ENCODE peak calls at places on chromosomes 13 and 19, in ten cellular contexts. S is NCI-H2029; R is brain microvascular endothelial cell; N is Calu3; U is stimulated activated naive CD4-positive, alpha-beta T cell; W is non-pigmented ciliary epithelial cell; K is substantia nigra; L is OCI-LY7; I is gastrocnemius medialis; E is stimulated activated CD8-positive, alpha-beta memory T cell treated with anti-CD3 and anti-CD28 coated beads, Interleukin-7, amount 100 ng/mL, for 1 hour. C is an unnamed sample.

GRCh38 chr13:50529154-50529882 is 314.2 kb downstream of the DLEU7 start:
- DNase-seq in S (no peak), R (peak), N (peak), U (no peak), W (peak), K (no peak), L (no peak), I (peak), E (no peak), C (no peak)

GRCh38 chr13:98199480-98199879 is 22.4 kb upstream of the RNF113B start:
- DNase-seq in S (peak), R (no peak), N (no peak), U (no peak), W (no peak), K (no peak), L (no peak), I (no peak), E (no peak), C (no peak)

GRCh38 chr19:35461050-35461449 is 13.0 kb downstream of the FFAR2 start:
- DNase-seq in S (no peak), R (no peak), N (no peak), U (no peak), W (no peak), K (no peak), L (no peak), I (no peak), E (no peak), C (no peak)

GRCh38 chr19:15288146-15288963 is 44.0 kb downstream of the BRD4 start:
- DNase-seq in S (peak), R (no peak), N (no peak), U (no peak), W (no peak), K (peak), L (peak), I (no peak), E (no peak), C (no peak)

GRCh38 chr19:35274323-35274722 is 5.6 kb downstream of the USF2 start:
- DNase-seq in S (no peak), R (no peak), N (no peak), U (no peak), W (no peak), K (no peak), L (no peak), I (no peak), E (no peak), C (no peak)

GRCh38 chr13:65914707-65915106 is 1315.4 kb downstream of the PCDH9 start:
- DNase-seq in S (no peak), R (peak), N (no peak), U (no peak), W (peak), K (no peak), L (no peak), I (no peak), E (no peak), C (no peak)

GRCh38 chr13:27868639-27869435 is 51.0 kb upstream of the PDX1 start:
- DNase-seq in S (no peak), R (peak), N (peak), U (no peak), W (no peak), K (no peak), L (peak), I (no peak), E (no peak), C (no peak)

GRCh38 chr13:44048326-44048725 is 168.6 kb downstream of the LACC1 start:
- DNase-seq in S (no peak), R (no peak), N (no peak), U (no peak), W (no peak), K (no peak), L (no peak), I (no peak), E (no peak), C (no peak)

GRCh38 chr19:480016-480855 is 16.1 kb upstream of the MADCAM1 start:
- DNase-seq in S (peak), R (peak), N (peak), U (peak), W (no peak), K (peak), L (no peak), I (no peak), E (no peak), C (peak)

GRCh38 chr13:97849305-97849704 is 104.2 kb upstream of the IPO5 start:
- DNase-seq in S (peak), R (no peak), N (no peak), U (no peak), W (no peak), K (no peak), L (peak), I (no peak), E (no peak), C (no peak)

GRCh38 chr19:15454371-15454800 is 4.6 kb upstream of the WIZ start:
- DNase-seq in S (no peak), R (no peak), N (peak), U (no peak), W (no peak), K (no peak), L (no peak), I (no peak), E (no peak), C (no peak)

GRCh38 chr13:94182185-94182761 is 297.2 kb downstream of the DCT start:
- DNase-seq in S (no peak), R (no peak), N (no peak), U (no peak), W (no peak), K (no peak), L (no peak), I (no peak), E (no peak), C (no peak)

GRCh38 chr19:52648336-52648990 is 10.3 kb upstream of the ZNF83 start:
- DNase-seq in S (no peak), R (peak), N (no peak), U (no peak), W (peak), K (no peak), L (no peak), I (no peak), E (no peak), C (no peak)

GRCh38 chr13:114089751-114090400 is 42.5 kb downstream of the RASA3 start:
- DNase-seq in S (no peak), R (no peak), N (no peak), U (no peak), W (no peak), K (no peak), L (no peak), I (no peak), E (no peak), C (no peak)

GRCh38 chr19:23673132-23673531 is 13.9 kb downstream of the ZNF675 start:
- DNase-seq in S (no peak), R (no peak), N (no peak), U (no peak), W (no peak), K (no peak), L (peak), I (no peak), E (no peak), C (no peak)

GRCh38 chr19:30344446-30345425 is 27.4 kb upstream of the ZNF536 start:
- DNase-seq in S (no peak), R (no peak), N (no peak), U (no peak), W (no peak), K (no peak), L (no peak), I (no peak), E (no peak), C (no peak)

GRCh38 chr19:51690359-51691121 is 2.6 kb upstream of the SPACA6 start:
- DNase-seq in S (no peak), R (peak), N (peak), U (peak), W (no peak), K (peak), L (peak), I (no peak), E (no peak), C (peak)

GRCh38 chr13:109389456-109389855 is 396.9 kb downstream of the IRS2 start:
- DNase-seq in S (no peak), R (no peak), N (no peak), U (no peak), W (no peak), K (no peak), L (no peak), I (no peak), E (no peak), C (no peak)

GRCh38 chr13:40146063-40146462 is 490.6 kb downstream of the COG6 start:
- DNase-seq in S (no peak), R (no peak), N (no peak), U (no peak), W (no peak), K (no peak), L (peak), I (no peak), E (no peak), C (no peak)

GRCh38 chr19:12721656-12722565 is 1.8 kb downstream of the TNPO2 start:
- DNase-seq in S (peak), R (peak), N (peak), U (peak), W (no peak), K (peak), L (peak), I (peak), E (no peak), C (peak)

GRCh38 chr19:13463296-13463695 is 43.0 kb downstream of the CACNA1A start:
- DNase-seq in S (no peak), R (no peak), N (peak), U (no peak), W (no peak), K (no peak), L (peak), I (no peak), E (no peak), C (no peak)

GRCh38 chr19:40392894-40393517 is 3.0 kb upstream of the HIPK4 start:
- DNase-seq in S (no peak), R (no peak), N (peak), U (no peak), W (no peak), K (no peak), L (peak), I (no peak), E (no peak), C (no peak)

GRCh38 chr13:95226476-95226875 is 74.8 kb downstream of the ABCC4 start:
- DNase-seq in S (no peak), R (no peak), N (no peak), U (no peak), W (no peak), K (no peak), L (no peak), I (no peak), E (no peak), C (no peak)

GRCh38 chr19:18440421-18440877 is 2.5 kb upstream of the ISYNA1 start:
- DNase-seq in S (no peak), R (no peak), N (peak), U (no peak), W (no peak), K (no peak), L (peak), I (no peak), E (no peak), C (no peak)

GRCh38 chr13:25306671-25307464 is 5.4 kb downstream of the NUP58 start:
- DNase-seq in S (no peak), R (no peak), N (no peak), U (no peak), W (no peak), K (no peak), L (no peak), I (no peak), E (no peak), C (no peak)

GRCh38 chr19:15358918-15359317 is 20.7 kb downstream of the AKAP8 start:
- DNase-seq in S (no peak), R (no peak), N (no peak), U (no peak), W (no peak), K (no peak), L (no peak), I (no peak), E (no peak), C (no peak)

GRCh38 chr19:48283908-48284307 is 14.0 kb downstream of the ZNF114 start:
- DNase-seq in S (no peak), R (peak), N (no peak), U (no peak), W (peak), K (no peak), L (no peak), I (no peak), E (no peak), C (no peak)

GRCh38 chr13:94028234-94029145 is 451.0 kb downstream of the DCT start:
- DNase-seq in S (no peak), R (no peak), N (no peak), U (no peak), W (no peak), K (no peak), L (no peak), I (no peak), E (no peak), C (no peak)

GRCh38 chr13:31998131-31998530 is 33.4 kb upstream of the FRY start:
- DNase-seq in S (peak), R (no peak), N (peak), U (no peak), W (no peak), K (no peak), L (no peak), I (no peak), E (no peak), C (no peak)

GRCh38 chr13:73945871-73946270 is 188.3 kb downstream of the KLF12 start:
- DNase-seq in S (no peak), R (no peak), N (no peak), U (no peak), W (no peak), K (no peak), L (no peak), I (peak), E (no peak), C (no peak)

GRCh38 chr19:48511800-48512503 is at the start of gene LMTK3:
- DNase-seq in S (peak), R (no peak), N (no peak), U (peak), W (no peak), K (peak), L (peak), I (no peak), E (peak), C (peak)

GRCh38 chr19:14471436-14472187 is 3.5 kb downstream of the PTGER1 start:
- DNase-seq in S (no peak), R (no peak), N (no peak), U (no peak), W (no peak), K (no peak), L (no peak), I (no peak), E (no peak), C (no peak)

GRCh38 chr13:101416181-101417042 is at the start of gene NALCN:
- DNase-seq in S (no peak), R (no peak), N (peak), U (no peak), W (no peak), K (no peak), L (no peak), I (no peak), E (no peak), C (no peak)

GRCh38 chr13:22569830-22570229 is 610.9 kb upstream of the SGCG start:
- DNase-seq in S (no peak), R (no peak), N (no peak), U (no peak), W (no peak), K (no peak), L (no peak), I (no peak), E (no peak), C (no peak)

GRCh38 chr19:23415561-23416191 is 20.4 kb upstream of the ZNF91 start:
- DNase-seq in S (peak), R (no peak), N (no peak), U (no peak), W (no peak), K (no peak), L (no peak), I (no peak), E (no peak), C (no peak)

GRCh38 chr19:5123646-5124045 is 154.7 kb downstream of the KDM4B start:
- DNase-seq in S (no peak), R (no peak), N (no peak), U (no peak), W (no peak), K (no peak), L (no peak), I (no peak), E (no peak), C (no peak)